ENCODE peak calls at places on chromosomes 12 and 14, in seven cellular contexts. V is gastrocnemius medialis; H is GM12892; R is NCI-H2081; L is hypothalamus; T is stimulated activated CD4-positive, alpha-beta T cell treated with anti-CD3 and anti-CD28 coated beads, Interleukin-1b, Interleukin-23, amount 100 ng/mL, for 24 hours; G is stimulated activated naive CD4-positive, alpha-beta T cell. P is an unnamed sample.

GRCh38 chr12:9347328-9348127 is 139.3 kb upstream of the PZP start:
- DNase-seq in V (no peak), G (no peak), L (no peak), T (no peak), R (no peak), H (no peak), P (no peak)

GRCh38 chr12:128276542-128276941 is 9.6 kb downstream of the TMEM132C start:
- DNase-seq in T (no peak), G (no peak), V (peak; percentile 49), R (no peak), L (no peak), H (no peak), P (no peak)

GRCh38 chr12:107662431-107662830 is 23.2 kb upstream of the PWP1 start:
- DNase-seq in V (no peak), T (no peak), R (no peak), H (no peak), G (no peak), L (no peak), P (no peak)

GRCh38 chr14:102182190-102182589 is 42.5 kb downstream of the WDR20 start:
- DNase-seq in V (no peak), T (no peak), R (no peak), H (no peak), G (no peak), L (no peak), P (no peak)

GRCh38 chr14:99809376-99809775 is 16.2 kb downstream of the EML1 start:
- DNase-seq in V (peak; percentile 80), T (no peak), G (no peak), H (no peak), L (no peak), R (no peak), P (no peak)

GRCh38 chr12:107677671-107678070 is 7.9 kb upstream of the PWP1 start:
- DNase-seq in H (no peak), T (no peak), R (no peak), V (no peak), G (no peak), L (no peak), P (no peak)

GRCh38 chr12:2764398-2764797 is 30.4 kb upstream of the FKBP4 start:
- DNase-seq in L (no peak), G (no peak), V (no peak), H (no peak), R (no peak), T (no peak), P (no peak)

GRCh38 chr12:105100207-105100985 is 7.1 kb upstream of the WASHC4 start:
- DNase-seq in G (no peak), R (no peak), V (no peak), L (no peak), H (no peak), T (no peak), P (no peak)

GRCh38 chr12:19778822-19779221 is 339.5 kb downstream of the AEBP2 start:
- DNase-seq in T (no peak), H (no peak), R (no peak), V (no peak), L (no peak), G (no peak), P (no peak)

GRCh38 chr14:101604228-101604934 is 43.1 kb downstream of the DIO3 start:
- DNase-seq in T (no peak), L (no peak), H (peak; percentile 0), V (no peak), G (no peak), R (no peak), P (no peak)

GRCh38 chr12:209246-209645 is 4.7 kb downstream of the SLC6A12 start:
- DNase-seq in R (no peak), G (no peak), L (no peak), T (no peak), V (no peak), H (no peak), P (no peak)

GRCh38 chr12:5000658-5001390 is 42.9 kb upstream of the KCNA5 start:
- DNase-seq in R (no peak), G (no peak), T (no peak), L (no peak), H (no peak), V (no peak), P (no peak)

GRCh38 chr14:37078131-37078530 is 94.3 kb downstream of the SLC25A21 start:
- DNase-seq in L (no peak), G (no peak), H (no peak), T (no peak), R (no peak), V (no peak), P (no peak)

GRCh38 chr12:50453872-50454271 is 50.9 kb upstream of the DIP2B start:
- DNase-seq in H (no peak), T (no peak), G (no peak), V (no peak), L (no peak), R (no peak), P (no peak)

P was measured in NCI-H1930.